ENCODE peak calls at places on chromosomes 13 and 19, in nine cellular contexts. P, R, B, K, Y, V, M, H and T are unnamed samples.

GRCh38 chr19:17475541-17476115 is 5.3 kb downstream of the SLC27A1 start:
- DNase-seq in H (no peak), M (no peak), P (peak), K (no peak), R (peak), Y (no peak), B (no peak), V (peak), T (no peak)

GRCh38 chr19:33251076-33251475 is 25.4 kb upstream of the SLC7A10 start:
- DNase-seq in R (no peak), K (no peak), P (no peak), B (no peak), Y (peak), M (no peak), H (no peak), V (no peak), T (no peak)

GRCh38 chr13:98370806-98371553 is 193.9 kb upstream of the RNF113B start:
- DNase-seq in P (peak), H (no peak), K (no peak), R (no peak), M (peak), V (peak), Y (no peak), B (peak), T (peak)

GRCh38 chr13:110555601-110556223 is 5.8 kb downstream of the RAB20 start:
- DNase-seq in V (no peak), K (no peak), H (no peak), M (no peak), B (no peak), R (no peak), P (no peak), Y (no peak), T (no peak)

GRCh38 chr19:5147971-5148793 is 179.3 kb downstream of the KDM4B start:
- DNase-seq in P (no peak), R (peak), Y (peak), H (no peak), V (peak), M (no peak), B (no peak), K (no peak), T (no peak)

GRCh38 chr13:67013709-67014108 is 216.4 kb downstream of the PCDH9 start:
- DNase-seq in Y (no peak), B (no peak), H (no peak), P (no peak), R (no peak), K (no peak), V (no peak), M (no peak), T (no peak)

GRCh38 chr13:113977976-113978375 is 4.1 kb upstream of the C13orf46 start:
- DNase-seq in Y (peak), K (no peak), M (no peak), R (no peak), H (no peak), B (no peak), P (no peak), V (no peak), T (no peak)

GRCh38 chr13:63425131-63425530 is 2009.5 kb upstream of the PCDH20 start:
- DNase-seq in H (no peak), V (no peak), P (peak), Y (no peak), B (no peak), M (no peak), K (no peak), R (no peak), T (no peak)

GRCh38 chr13:31629085-31629785 is 110.1 kb upstream of the RXFP2 start:
- DNase-seq in M (no peak), R (no peak), P (peak), H (no peak), K (no peak), Y (peak), B (no peak), V (peak), T (no peak)

GRCh38 chr13:24263652-24264051 is 45.7 kb upstream of the C1QTNF9 start:
- DNase-seq in M (peak), P (peak), K (no peak), R (no peak), Y (no peak), V (peak), B (no peak), H (no peak), T (no peak)

GRCh38 chr19:15841875-15842569 is 26.6 kb upstream of the OR10H1 start:
- DNase-seq in B (no peak), P (no peak), M (no peak), Y (no peak), R (no peak), K (no peak), V (no peak), H (no peak), T (no peak)
- TF ChIP-seq CTCF in B (no peak), P (no peak), M (no peak), Y (no peak), R (peak), K (peak), V (no peak), H (no peak), T (no peak)

GRCh38 chr13:93007928-93008327 is 218.7 kb upstream of the GPC6 start:
- DNase-seq in K (no peak), R (no peak), P (no peak), M (no peak), B (no peak), H (no peak), V (no peak), Y (no peak), T (no peak)

GRCh38 chr13:93003531-93003930 is 223.1 kb upstream of the GPC6 start:
- DNase-seq in P (no peak), V (no peak), R (no peak), M (no peak), H (no peak), K (no peak), B (no peak), Y (no peak), T (no peak)

GRCh38 chr13:93002071-93002470 is 224.5 kb upstream of the GPC6 start:
- DNase-seq in R (no peak), P (no peak), V (no peak), H (no peak), M (no peak), B (no peak), Y (no peak), K (no peak), T (no peak)

GRCh38 chr13:93004919-93005318 is 221.7 kb upstream of the GPC6 start:
- DNase-seq in R (no peak), V (peak), P (peak), B (no peak), M (no peak), H (no peak), K (no peak), Y (no peak), T (no peak)
- TF ChIP-seq CTCF in R (peak), V (peak), P (peak), B (no peak), M (peak), H (peak), K (peak), Y (no peak), T (no peak)

GRCh38 chr13:103184413-103184812 is 118.2 kb upstream of the SLC10A2 start:
- DNase-seq in R (no peak), Y (no peak), V (no peak), H (no peak), K (no peak), M (no peak), P (no peak), B (no peak), T (no peak)

GRCh38 chr13:103187621-103188020 is 121.4 kb upstream of the SLC10A2 start:
- DNase-seq in B (no peak), R (no peak), Y (no peak), V (no peak), P (no peak), K (no peak), M (no peak), H (no peak), T (no peak)

GRCh38 chr13:103190841-103191240 is 124.6 kb upstream of the SLC10A2 start:
- DNase-seq in M (no peak), H (no peak), Y (no peak), B (no peak), P (no peak), V (no peak), R (no peak), K (no peak), T (no peak)

GRCh38 chr13:103188688-103189326 is 122.6 kb upstream of the SLC10A2 start:
- DNase-seq in H (no peak), K (no peak), B (no peak), P (peak), V (peak), Y (no peak), M (no peak), R (no peak), T (no peak)
- TF ChIP-seq CTCF in H (peak), K (peak), B (no peak), P (peak), V (peak), Y (peak), M (peak), R (peak), T (no peak)

DNA sequence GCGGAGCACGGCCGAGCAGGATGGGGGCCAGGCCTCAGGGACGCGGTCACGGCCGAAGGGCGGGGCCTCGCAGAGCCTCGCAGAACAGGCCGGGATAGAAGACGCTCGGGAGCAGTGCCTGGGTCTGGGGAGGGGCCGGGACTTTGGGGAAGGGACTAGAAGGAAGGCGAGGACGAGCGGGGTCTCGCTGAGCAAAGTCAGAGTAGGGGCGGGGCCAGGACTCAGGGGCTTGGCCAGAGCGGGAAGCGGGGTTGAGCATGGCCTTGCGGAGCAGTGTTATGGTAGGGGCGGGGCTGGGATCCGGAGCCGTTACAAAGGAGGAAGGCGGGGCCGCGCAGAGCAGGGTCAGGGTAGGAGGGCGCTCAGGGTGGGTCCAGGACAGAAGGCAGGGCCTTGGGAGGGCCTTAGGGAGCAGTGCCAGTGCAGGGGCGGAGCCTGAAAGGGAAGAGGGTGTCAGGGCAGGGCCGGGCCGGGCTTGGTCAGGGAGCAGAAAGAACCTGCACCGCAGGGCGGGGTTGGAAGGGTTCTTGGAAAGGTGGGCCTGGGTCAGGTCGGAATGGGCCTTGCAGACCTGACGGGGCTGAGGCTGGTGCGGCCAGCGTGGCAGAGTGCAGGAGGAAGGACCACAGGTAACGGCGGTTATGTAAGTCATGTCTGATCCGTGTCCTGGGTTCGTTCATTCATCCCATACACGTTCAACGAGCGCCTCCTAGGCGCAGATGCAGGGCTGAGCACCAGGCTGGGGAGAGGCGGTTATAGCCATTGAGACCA is 535 bp upstream of the ATP8B3 start:
- DNase-seq in Y (peak), M (peak), V (peak), K (peak), H (peak), R (peak), P (peak), B (peak), T (peak)
- TF ChIP-seq CTCF in Y (peak), M (peak), V (peak), K (peak), H (peak), R (peak), P (peak), B (no peak), T (peak)

DNA sequence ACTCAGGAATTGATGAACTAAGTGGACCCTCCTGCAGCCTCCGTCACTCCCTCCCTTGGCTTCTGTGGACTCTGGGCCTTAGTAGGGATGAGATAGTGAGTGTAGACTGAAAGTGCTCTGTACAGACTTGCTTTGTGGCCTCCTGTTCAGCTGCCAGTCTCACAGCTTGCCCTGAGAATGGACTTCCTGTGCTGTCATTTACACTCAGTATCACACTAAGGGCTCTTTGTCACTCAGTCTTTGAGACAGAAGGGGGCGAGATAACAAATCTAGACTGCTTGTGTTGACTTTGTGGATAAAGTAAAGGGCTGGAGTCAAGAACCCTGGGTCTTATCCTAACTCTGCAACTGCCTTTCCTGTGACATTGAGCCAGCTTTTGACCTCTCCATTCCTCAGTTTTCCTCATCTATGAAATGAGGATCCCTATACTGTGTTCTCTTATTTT is 21.0 kb upstream of the SPRY2 start:
- DNase-seq in V (no peak), M (no peak), P (no peak), K (no peak), R (no peak), H (no peak), B (no peak), Y (no peak), T (no peak)
- TF ChIP-seq CTCF in V (no peak), M (no peak), P (no peak), K (no peak), R (peak), H (no peak), B (no peak), Y (no peak), T (no peak)

GRCh38 chr13:45007823-45008222 is 18.5 kb downstream of the GPALPP1 start:
- DNase-seq in M (no peak), B (no peak), H (no peak), Y (no peak), P (no peak), V (no peak), R (no peak), K (no peak), T (no peak)
- TF ChIP-seq CTCF in M (no peak), B (no peak), H (no peak), Y (no peak), P (no peak), V (no peak), R (no peak), K (no peak), T (no peak)